ENCODE peak calls at places on chromosomes 2 and 18, in six cellular contexts. O is NCI-H510A treated with DMSO at 0.1 percent for 48 hours; R is stimulated activated CD4-positive, alpha-beta T cell treated with anti-CD3 and anti-CD28 coated beads, Interleukin-15, amount 100 ng/mL, for 24 hours; Z is iPS-NIHi11; P is neural crest cell; Y is G401. W is an unnamed sample.
A peak's percentile ranks its signal among the peaks of the same experiment; 100 is the strongest.

GRCh38 chr2:99806758-99807157 is 316.9 kb upstream of the REV1 start:
- DNase-seq in O (no peak), R (no peak), Z (no peak), P (no peak), Y (no peak), W (no peak)

GRCh38 chr2:10079192-10079930 is 850 bp downstream of the CYS1 start:
- DNase-seq in O (no peak), R (peak; percentile 34), Z (peak; percentile 75), P (no peak), Y (no peak), W (peak; percentile 29)

GRCh38 chr18:1914489-1914888 is 656.8 kb downstream of the METTL4 start:
- DNase-seq in O (no peak), R (no peak), Z (peak; percentile 20), P (no peak), Y (no peak), W (no peak)

GRCh38 chr2:66509326-66509811 is 74.4 kb downstream of the MEIS1 start:
- DNase-seq in O (no peak), R (no peak), Z (no peak), P (no peak), Y (peak; percentile 64), W (no peak)

GRCh38 chr2:183490930-183491329 is 366.7 kb downstream of the NUP35 start:
- DNase-seq in O (no peak), R (no peak), Z (no peak), P (no peak), Y (peak; percentile 10), W (peak; percentile 8)

GRCh38 chr2:161265874-161266273 is 42.4 kb upstream of the PSMD14 start:
- DNase-seq in O (no peak), R (no peak), Z (no peak), P (no peak), Y (no peak), W (no peak)

GRCh38 chr2:119283873-119284331 is 60.3 kb downstream of the STEAP3 start:
- DNase-seq in O (no peak), R (no peak), Z (peak; percentile 45), P (no peak), Y (peak; percentile 86), W (peak; percentile 64)

GRCh38 chr2:168247341-168248305 is at the start of gene STK39:
- DNase-seq in O (peak; percentile 59), R (peak; percentile 85), Z (peak; percentile 92), P (peak; percentile 65), Y (peak; percentile 71), W (peak; percentile 62)

GRCh38 chr18:49650426-49650891 is 88.6 kb downstream of the LIPG start:
- DNase-seq in O (no peak), R (no peak), Z (no peak), P (no peak), Y (no peak), W (no peak)

GRCh38 chr18:41466436-41467160 is 488.4 kb upstream of the PIK3C3 start:
- DNase-seq in O (no peak), R (no peak), Z (no peak), P (no peak), Y (no peak), W (no peak)

GRCh38 chr2:19507137-19507536 is 148.7 kb upstream of the OSR1 start:
- DNase-seq in O (no peak), R (no peak), Z (no peak), P (no peak), Y (no peak), W (no peak)

GRCh38 chr2:232477751-232478510 is 9.7 kb downstream of the ECEL1 start:
- DNase-seq in O (no peak), R (no peak), Z (no peak), P (no peak), Y (no peak), W (no peak)

GRCh38 chr2:72109291-72109690 is 38.4 kb downstream of the CYP26B1 start:
- DNase-seq in O (no peak), R (no peak), Z (no peak), P (no peak), Y (no peak), W (no peak)

GRCh38 chr18:45793295-45793965 is 32.0 kb upstream of the SIGLEC15 start:
- DNase-seq in O (no peak), R (no peak), Z (no peak), P (no peak), Y (no peak), W (no peak)

GRCh38 chr2:100642425-100642824 is 79.6 kb downstream of the PDCL3 start:
- DNase-seq in O (no peak), R (no peak), Z (no peak), P (no peak), Y (no peak), W (no peak)

GRCh38 chr18:48833701-48834394 is 116.9 kb downstream of the SMAD7 start:
- DNase-seq in O (no peak), R (peak; percentile 81), Z (no peak), P (no peak), Y (no peak), W (no peak)

GRCh38 chr18:23935804-23936203 is 78.8 kb upstream of the TTC39C start:
- DNase-seq in O (no peak), R (peak; percentile 26), Z (no peak), P (no peak), Y (no peak), W (no peak)

GRCh38 chr2:207188601-207189000 is 22.9 kb upstream of the KLF7 start:
- DNase-seq in O (peak; percentile 18), R (no peak), Z (no peak), P (no peak), Y (no peak), W (no peak)

GRCh38 chr2:170202437-170202836 is 24.5 kb downstream of the MYO3B start:
- DNase-seq in O (no peak), R (no peak), Z (no peak), P (no peak), Y (no peak), W (no peak)

GRCh38 chr18:78975282-78975681 is 4.3 kb upstream of the SALL3 start:
- DNase-seq in O (no peak), R (no peak), Z (no peak), P (no peak), Y (no peak), W (no peak)

GRCh38 chr2:61419129-61419528 is 51.8 kb downstream of the USP34 start:
- DNase-seq in O (no peak), R (peak; percentile 30), Z (no peak), P (no peak), Y (no peak), W (no peak)

GRCh38 chr2:219731173-219731572 is 103.7 kb downstream of the SLC4A3 start:
- DNase-seq in O (no peak), R (no peak), Z (no peak), P (no peak), Y (no peak), W (no peak)

GRCh38 chr2:219429958-219430586 is 4.6 kb upstream of the SPEG start:
- DNase-seq in O (no peak), R (no peak), Z (no peak), P (no peak), Y (no peak), W (no peak)

GRCh38 chr2:63614983-63615945 is 26.5 kb downstream of the MDH1 start:
- DNase-seq in O (no peak), R (no peak), Z (peak; percentile 55), P (no peak), Y (no peak), W (no peak)

GRCh38 chr2:27271631-27272340 is 3.4 kb upstream of the DNAJC5G start:
- DNase-seq in O (no peak), R (no peak), Z (no peak), P (no peak), Y (no peak), W (no peak)

GRCh38 chr2:61220768-61221167 is 58.8 kb downstream of the C2orf74 start:
- DNase-seq in O (no peak), R (no peak), Z (no peak), P (no peak), Y (no peak), W (no peak)

GRCh38 chr2:205366336-205367060 is 315.8 kb upstream of the NRP2 start:
- DNase-seq in O (no peak), R (no peak), Z (no peak), P (no peak), Y (no peak), W (no peak)

GRCh38 chr2:227881866-227882517 is 10.6 kb downstream of the DAW1 start:
- DNase-seq in O (no peak), R (no peak), Z (no peak), P (no peak), Y (no peak), W (no peak)

GRCh38 chr2:63050916-63051794 is 525 bp downstream of the OTX1 start:
- DNase-seq in O (no peak), R (peak; percentile 26), Z (peak; percentile 13), P (no peak), Y (no peak), W (no peak)

GRCh38 chr2:25879133-25879730 is 945 bp upstream of the ASXL2 start:
- DNase-seq in O (no peak), R (no peak), Z (no peak), P (no peak), Y (no peak), W (no peak)

GRCh38 chr18:2893676-2894075 is 46.9 kb downstream of the EMILIN2 start:
- DNase-seq in O (no peak), R (no peak), Z (no peak), P (no peak), Y (no peak), W (no peak)

GRCh38 chr18:73462092-73462491 is 594.3 kb upstream of the NETO1 start:
- DNase-seq in O (no peak), R (no peak), Z (no peak), P (no peak), Y (no peak), W (no peak)

GRCh38 chr2:156918410-156918809 is 339.1 kb upstream of the GALNT5 start:
- DNase-seq in O (no peak), R (no peak), Z (peak; percentile 20), P (no peak), Y (no peak), W (no peak)

GRCh38 chr2:100891911-100892642 is 72.1 kb downstream of the NPAS2 start:
- DNase-seq in O (no peak), R (no peak), Z (no peak), P (no peak), Y (no peak), W (no peak)

GRCh38 chr2:168915433-168916328 is 14.6 kb downstream of the G6PC2 start:
- DNase-seq in O (no peak), R (no peak), Z (no peak), P (no peak), Y (peak; percentile 45), W (no peak)

GRCh38 chr18:42072407-42072806 is 117.4 kb downstream of the PIK3C3 start:
- DNase-seq in O (no peak), R (no peak), Z (no peak), P (no peak), Y (no peak), W (no peak)

GRCh38 chr2:172672999-172673726 is 62.5 kb upstream of the RAPGEF4 start:
- DNase-seq in O (no peak), R (no peak), Z (no peak), P (no peak), Y (no peak), W (no peak)

GRCh38 chr2:175004980-175005832 is at the start of gene CHN1:
- DNase-seq in O (peak; percentile 99), R (peak; percentile 82), Z (peak; percentile 85), P (peak; percentile 88), Y (peak; percentile 66), W (peak; percentile 89)

GRCh38 chr2:98381494-98381893 is 35.2 kb downstream of the CNGA3 start:
- DNase-seq in O (no peak), R (no peak), Z (no peak), P (no peak), Y (no peak), W (no peak)